ENCODE peak calls at places on chromosomes 7 and 10, in four cellular contexts. C is HepG2, I is GM12878, A is K562. H is an unnamed sample.

GRCh38 chr7:107461938-107462533 is 7.8 kb upstream of the GPR22 start:
- DNase-seq in C (no peak), I (no peak), A (no peak), H (no peak)

GRCh38 chr7:12111461-12112405 is 99.4 kb upstream of the TMEM106B start:
- DNase-seq in A (no peak), I (no peak), C (no peak), H (no peak)

GRCh38 chr10:103699611-103700435 is 155.6 kb downstream of the SH3PXD2A start:
- DNase-seq in A (no peak), C (no peak), I (no peak), H (no peak)

GRCh38 chr10:48364659-48365405 is 58.4 kb downstream of the MAPK8 start:
- DNase-seq in I (no peak), A (no peak), C (peak; percentile 20), H (no peak)

GRCh38 chr10:114520453-114520852 is 116.2 kb upstream of the AFAP1L2 start:
- DNase-seq in A (no peak), I (no peak), C (peak; percentile 80), H (no peak)

GRCh38 chr10:91290607-91291006 is 70.1 kb downstream of the PCGF5 start:
- DNase-seq in A (no peak), C (no peak), I (no peak), H (no peak)

GRCh38 chr7:34128762-34129161 is 223.4 kb downstream of the BMPER start:
- DNase-seq in A (no peak), C (no peak), I (no peak), H (no peak)

GRCh38 chr10:70084189-70084588 is 31.5 kb downstream of the MACROH2A2 start:
- DNase-seq in I (no peak), C (peak; percentile 32), A (no peak), H (no peak)

GRCh38 chr7:20787658-20788057 is 972 bp upstream of the SP8 start:
- DNase-seq in C (no peak), I (no peak), A (no peak), H (no peak)

GRCh38 chr7:26937956-26938623 is 73.7 kb upstream of the SKAP2 start:
- DNase-seq in C (no peak), A (no peak), I (no peak), H (no peak)

GRCh38 chr10:117126034-117126433 is 12.0 kb downstream of the VAX1 start:
- DNase-seq in C (no peak), I (no peak), A (no peak), H (no peak)

GRCh38 chr7:124009321-124009720 is 23.5 kb downstream of the TMEM229A start:
- DNase-seq in I (peak; percentile 2), C (no peak), A (no peak), H (no peak)

GRCh38 chr7:88020953-88021650 is 87.1 kb downstream of the ADAM22 start:
- DNase-seq in I (no peak), C (no peak), A (no peak), H (no peak)

GRCh38 chr10:131839351-131839750 is 61.5 kb upstream of the PPP2R2D start:
- DNase-seq in A (no peak), C (no peak), I (no peak), H (no peak)

GRCh38 chr10:52551036-52551435 is 221.5 kb downstream of the MBL2 start:
- DNase-seq in C (no peak), A (no peak), I (no peak), H (no peak)

GRCh38 chr7:24870766-24871165 is 109.2 kb downstream of the OSBPL3 start:
- DNase-seq in A (no peak), I (no peak), C (no peak), H (no peak)

GRCh38 chr7:100509213-100509612 is 25.5 kb downstream of the NYAP1 start:
- DNase-seq in A (no peak), I (no peak), C (no peak), H (no peak)

GRCh38 chr7:47937711-47938573 is 10.3 kb downstream of the PKD1L1 start:
- DNase-seq in I (peak; percentile 31), C (no peak), A (no peak), H (no peak)

GRCh38 chr10:69317175-69318086 is 39.1 kb downstream of the HK1 start:
- DNase-seq in I (no peak), C (no peak), A (peak; percentile 84), H (no peak)

GRCh38 chr7:135734343-135734689 is 6.3 kb upstream of the SLC13A4 start:
- DNase-seq in C (no peak), A (no peak), I (no peak), H (no peak)

GRCh38 chr10:79061441-79062315 is 7.1 kb upstream of the ZMIZ1 start:
- DNase-seq in C (no peak), I (no peak), A (no peak), H (no peak)

GRCh38 chr10:3094565-3095168 is 27.3 kb downstream of the PFKP start:
- DNase-seq in C (peak; percentile 16), I (no peak), A (no peak), H (no peak)

DNA sequence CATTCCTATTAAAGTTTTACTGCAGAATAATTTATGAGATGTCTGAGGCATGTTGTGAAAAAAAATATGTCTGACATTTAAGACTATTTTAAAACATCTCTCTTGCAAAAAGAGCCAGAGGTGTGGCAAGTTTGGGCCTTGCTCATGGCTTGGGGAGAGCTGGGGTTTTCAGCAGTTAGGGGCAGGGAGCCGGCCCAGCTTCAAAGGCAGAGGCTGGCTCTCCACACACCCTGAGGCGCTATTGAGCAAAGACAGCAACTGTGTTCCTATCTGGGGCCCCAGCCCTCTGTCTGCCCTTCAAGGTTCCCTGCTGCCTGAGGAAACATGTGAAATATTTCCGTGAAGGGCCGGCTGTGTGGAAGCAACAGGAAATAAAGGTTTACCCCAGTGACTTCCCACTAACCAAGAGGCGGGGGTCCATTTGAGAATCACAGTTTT is 94.0 kb downstream of the SORBS1 start:
- DNase-seq in C (peak; percentile 83), A (peak; percentile 50), I (no peak), H (peak; percentile 73)
- TF ChIP-seq FOXK2 in C (no peak), A (no peak), I (no peak), H (no peak)

GRCh38 chr7:117793496-117793895 is 79.7 kb downstream of the CTTNBP2 start:
- DNase-seq in C (no peak), A (no peak), I (no peak), H (no peak)
- TF ChIP-seq SP1 in C (no peak), A (no peak), I (no peak), H (no peak)

GRCh38 chr10:4240641-4241197 is 455.7 kb upstream of the KLF6 start:
- DNase-seq in A (no peak), I (no peak), C (no peak), H (no peak)
- TF ChIP-seq BHLHE40 in A (no peak), I (no peak), C (no peak), H (no peak)

DNA sequence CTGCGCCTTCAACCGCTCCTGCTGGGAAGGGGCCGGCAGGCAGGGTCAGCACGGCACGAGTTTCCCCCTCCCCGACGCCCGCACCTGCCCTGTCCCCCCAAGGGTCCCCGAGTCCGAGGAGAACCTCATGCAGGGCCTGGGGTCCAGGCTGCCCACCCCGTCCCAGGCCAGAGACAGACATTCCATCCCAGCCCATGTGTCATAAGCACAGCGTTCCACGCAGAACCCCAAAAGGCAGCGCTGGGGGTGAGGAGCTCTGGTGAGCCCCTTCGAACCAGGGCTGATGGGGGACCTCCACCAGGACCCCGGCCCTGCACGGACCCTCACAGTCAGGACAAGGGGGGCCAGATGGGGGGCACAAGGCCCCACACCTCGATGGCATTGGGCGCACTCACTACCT is 49.2 kb downstream of the TNRC18 start:
- DNase-seq in C (no peak), A (no peak), I (no peak), H (no peak)
- TF ChIP-seq FOXK2 in C (no peak), A (no peak), I (no peak), H (no peak)

DNA sequence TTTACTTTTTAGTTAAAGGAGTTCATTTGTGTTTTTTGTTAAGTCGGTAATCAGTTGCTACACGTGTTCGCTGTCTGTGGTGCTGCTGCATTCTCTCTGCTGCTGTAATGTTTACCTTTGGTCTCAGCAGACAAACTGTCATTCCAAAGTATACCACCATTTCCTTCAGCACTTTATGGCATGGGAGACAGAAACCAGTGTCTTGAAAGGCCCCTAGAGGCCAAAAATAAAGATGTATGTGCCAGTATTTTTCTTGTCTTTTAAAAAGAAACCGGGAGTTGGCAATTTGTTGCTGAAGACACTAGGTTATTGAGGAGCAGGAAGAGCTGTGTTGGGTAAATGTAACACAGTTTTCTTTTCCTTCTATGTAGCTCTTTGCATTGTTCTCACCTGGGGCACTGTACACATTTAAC is 24.1 kb downstream of the ZNF92 start:
- DNase-seq in I (no peak), C (peak; percentile 86), A (no peak), H (no peak)
- TF ChIP-seq SP1 in I (no peak), C (no peak), A (no peak), H (no peak)

GRCh38 chr7:80630611-80631010 is 7.8 kb upstream of the CD36 start:
- DNase-seq in A (no peak), C (peak; percentile 26), I (no peak), H (peak; percentile 10)
- TF ChIP-seq BHLHE40 in A (no peak), C (no peak), I (no peak), H (no peak)

DNA sequence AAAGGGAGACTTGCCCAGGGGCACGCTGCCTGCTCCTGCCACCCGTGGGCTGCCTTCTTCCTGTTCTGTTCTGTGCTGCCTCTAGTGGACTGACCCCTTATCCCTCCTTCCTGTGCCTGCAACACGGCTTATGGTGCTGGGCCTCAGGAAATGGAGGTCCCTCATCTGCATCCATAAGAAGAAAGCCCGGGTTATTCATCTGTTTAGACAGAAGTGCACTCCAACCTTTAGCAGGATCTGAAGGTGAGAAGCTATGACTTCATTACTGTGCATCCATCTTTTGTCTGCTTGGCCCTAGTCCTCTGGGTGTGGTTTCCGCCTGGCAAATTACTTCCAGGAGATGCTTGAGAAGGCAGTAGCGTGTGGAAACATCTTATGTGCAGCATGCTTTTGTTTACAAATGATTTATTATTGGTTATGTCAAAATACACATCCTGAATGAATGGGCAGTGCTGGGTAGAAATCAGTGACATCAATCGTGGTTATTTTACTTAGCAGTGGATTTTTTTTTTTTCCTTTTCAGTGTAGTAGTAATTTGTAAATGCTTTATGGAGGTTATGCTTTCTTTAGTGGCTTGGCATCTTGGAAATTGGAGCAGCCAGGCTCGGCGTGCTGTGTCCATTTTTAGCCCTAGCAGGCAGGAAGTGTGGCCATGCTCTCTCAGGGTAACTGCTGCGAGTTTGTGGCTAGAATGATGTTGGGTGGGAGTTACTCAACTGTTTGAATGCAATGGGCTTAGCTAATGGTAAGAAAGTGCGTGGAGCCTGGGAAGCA is 12.7 kb downstream of the PTPRE start:
- DNase-seq in A (no peak), C (no peak), I (no peak), H (peak; percentile 46)
- TF ChIP-seq FOXK2 in A (no peak), C (no peak), I (no peak), H (no peak)

GRCh38 chr10:99667108-99667751 is 7.9 kb downstream of the ENTPD7 start:
- DNase-seq in C (no peak), I (no peak), A (peak; percentile 14), H (no peak)
- TF ChIP-seq SP1 in C (no peak), I (no peak), A (no peak), H (no peak)

GRCh38 chr10:14326581-14326980 is 4.1 kb downstream of the FRMD4A start:
- DNase-seq in A (no peak), I (no peak), C (no peak), H (no peak)
- TF ChIP-seq BHLHE40 in A (no peak), I (no peak), C (no peak), H (no peak)